ENCODE peak calls at places on chromosomes 5 and 9, in ten cellular contexts. S is CD8-positive, alpha-beta memory T cell; P is heart left ventricle; K is heart right ventricle; T is tibial artery; H is psoas muscle; G is breast epithelium; J is pancreas; D is PC-3; X is PC-9. V is an unnamed sample.

GRCh38 chr9:70382709-70383605 is 31.5 kb downstream of the KLF9 start:
- DNase-seq in S (no peak), P (no peak), G (no peak), K (no peak), D (no peak), T (no peak), J (no peak), H (no peak), X (no peak), V (no peak)

GRCh38 chr9:134858051-134858841 is 22.4 kb upstream of the FCN2 start:
- DNase-seq in P (peak; percentile 2), X (peak; percentile 64), G (peak; percentile 71), D (peak; percentile 50), S (no peak), K (no peak), H (no peak), T (peak; percentile 19), J (no peak), V (no peak)

GRCh38 chr5:90558344-90559192 is at the start of gene ADGRV1:
- DNase-seq in H (peak; percentile 55), G (peak; percentile 76), T (no peak), X (peak; percentile 82), P (peak; percentile 7), K (no peak), D (peak; percentile 99), J (peak; percentile 95), S (no peak), V (peak; percentile 55)

GRCh38 chr5:88760512-88760911 is 122.5 kb downstream of the MEF2C start:
- DNase-seq in S (no peak), D (no peak), K (no peak), T (no peak), H (no peak), J (no peak), G (no peak), P (no peak), X (no peak), V (no peak)

GRCh38 chr5:180382926-180383325 is 29.8 kb upstream of the GFPT2 start:
- DNase-seq in H (no peak), P (no peak), J (no peak), D (no peak), S (no peak), K (no peak), T (no peak), X (no peak), G (no peak), V (no peak)

GRCh38 chr9:127977877-127978647 is 2.7 kb downstream of the EEIG1 start:
- DNase-seq in H (peak; percentile 43), G (no peak), J (no peak), D (peak; percentile 36), S (no peak), K (peak; percentile 62), X (peak; percentile 68), P (peak; percentile 63), T (peak; percentile 79), V (peak; percentile 85)

GRCh38 chr5:151071021-151071420 is 9.8 kb downstream of the TNIP1 start:
- DNase-seq in H (no peak), S (no peak), T (no peak), K (no peak), G (no peak), J (no peak), D (no peak), X (no peak), P (no peak), V (no peak)

GRCh38 chr9:118029425-118029824 is 325.2 kb downstream of the TLR4 start:
- DNase-seq in H (no peak), T (no peak), X (no peak), S (no peak), G (no peak), K (no peak), P (no peak), J (no peak), D (no peak), V (no peak)

GRCh38 chr5:175478384-175479124 is at the start of gene SFXN1:
- DNase-seq in H (peak; percentile 83), J (peak; percentile 87), S (peak; percentile 77), P (peak; percentile 73), D (peak; percentile 75), K (peak; percentile 63), X (peak; percentile 76), T (peak; percentile 59), G (peak; percentile 27), V (peak; percentile 95)
- H3K4me3 ChIP-seq in H (peak within 1 kb of the TSS; percentile 82), J (peak within 1 kb of the TSS; percentile 89), S (peak within 1 kb of the TSS; percentile 81), P (peak within 1 kb of the TSS; percentile 67), D (peak within 1 kb of the TSS; percentile 94), K (peak within 1 kb of the TSS; percentile 94), X (peak within 1 kb of the TSS; percentile 98), T (peak within 1 kb of the TSS; percentile 85), G (peak within 1 kb of the TSS; percentile 99), V (peak within 1 kb of the TSS; percentile 77)

GRCh38 chr9:89535461-89535860 is 37.5 kb upstream of the SEMA4D start:
- DNase-seq in P (no peak), D (no peak), G (no peak), J (no peak), S (no peak), H (no peak), T (no peak), K (no peak), X (no peak), V (no peak)

GRCh38 chr9:89536145-89536574 is 38.2 kb upstream of the SEMA4D start:
- DNase-seq in G (no peak), T (no peak), S (peak; percentile 77), X (no peak), P (no peak), H (no peak), J (no peak), K (no peak), D (no peak), V (no peak)

GRCh38 chr9:89533396-89534187 is 35.7 kb upstream of the SEMA4D start:
- DNase-seq in D (no peak), K (no peak), P (no peak), S (no peak), G (no peak), X (no peak), J (no peak), H (no peak), T (no peak), V (no peak)

GRCh38 chr9:89534464-89534863 is 36.6 kb upstream of the SEMA4D start:
- DNase-seq in H (no peak), S (no peak), D (no peak), G (no peak), J (no peak), K (no peak), P (no peak), T (no peak), X (no peak), V (no peak)

DNA sequence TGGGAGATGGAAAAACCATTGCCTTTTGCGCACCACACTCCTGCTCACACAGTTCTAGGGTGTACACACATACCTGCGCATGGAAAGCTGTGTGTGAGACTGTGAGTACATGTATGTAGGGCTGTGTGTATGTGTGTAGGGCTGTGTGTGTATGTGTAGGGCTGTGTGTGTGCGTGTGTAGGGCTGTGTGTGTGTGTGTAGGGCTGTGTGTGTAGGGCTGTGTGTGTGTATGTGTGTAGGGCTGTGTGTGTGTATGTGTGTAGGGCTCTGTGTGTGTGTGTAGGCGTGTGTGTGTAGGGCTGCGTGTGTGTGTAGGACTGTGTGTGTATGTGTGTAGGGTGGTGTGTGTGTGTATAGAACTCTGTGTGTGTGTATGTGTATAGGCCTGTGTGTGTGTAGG is 37.0 kb upstream of the SEMA4D start:
- DNase-seq in D (no peak), H (no peak), S (no peak), K (no peak), G (no peak), T (no peak), X (no peak), P (no peak), J (no peak), V (no peak)
- H3K27ac ChIP-seq in D (no peak overlapping the region), H (no peak overlapping the region), S (no peak overlapping the region), K (no peak overlapping the region), G (no peak overlapping the region), T (no peak overlapping the region), X (no peak overlapping the region), P (no peak overlapping the region), J (no peak overlapping the region), V (no peak overlapping the region)

GRCh38 chr9:116045083-116045482 is 108.5 kb upstream of the PAPPA start:
- DNase-seq in D (no peak), X (no peak), J (no peak), T (no peak), H (no peak), S (no peak), K (no peak), P (no peak), G (no peak), V (no peak)
- H3K4me3 ChIP-seq in D (no peak overlapping the region), X (no peak overlapping the region), J (no peak overlapping the region), T (no peak overlapping the region), H (no peak overlapping the region), S (no peak overlapping the region), K (no peak overlapping the region), P (no peak overlapping the region), G (no peak overlapping the region), V (no peak overlapping the region)

GRCh38 chr5:168334161-168335094 is 43.0 kb downstream of the WWC1 start:
- DNase-seq in D (no peak), K (no peak), J (no peak), G (no peak), P (no peak), T (no peak), X (peak; percentile 92), H (no peak), S (no peak), V (no peak)
- H3K27ac ChIP-seq in D (no peak overlapping the region), K (no peak overlapping the region), J (no peak overlapping the region), G (no peak overlapping the region), P (no peak overlapping the region), T (no peak overlapping the region), X (peak overlapping the region; percentile 62), H (no peak overlapping the region), S (no peak overlapping the region), V (no peak overlapping the region)